ENCODE peak calls at places on chromosomes 11 and 22, in nine cellular contexts. A is IMR-90; Y is fibroblast of lung; X is brain microvascular endothelial cell; G is bronchial epithelial cell; O is right lobe of liver; J is colonic mucosa; M is A673; S is naive thymus-derived CD4-positive, alpha-beta T cell. N is an unnamed sample.

GRCh38 chr11:813440-814096 is 3.8 kb downstream of the RPLP2 start:
- DNase-seq in A (no peak), Y (no peak), X (no peak), G (no peak), O (no peak), J (no peak), M (no peak), S (no peak), N (no peak)

GRCh38 chr11:80524330-80524729 is 1083.5 kb upstream of the TENM4 start:
- DNase-seq in A (no peak), Y (no peak), X (no peak), G (no peak), O (no peak), J (no peak), M (no peak), S (no peak), N (no peak)

GRCh38 chr11:122248130-122248529 is 132.1 kb upstream of the BLID start:
- DNase-seq in A (no peak), Y (no peak), X (no peak), G (no peak), O (no peak), J (no peak), M (no peak), S (no peak), N (no peak)

GRCh38 chr11:65133724-65134123 is 595 bp downstream of the SYVN1 start:
- DNase-seq in A (no peak), Y (peak; percentile 39), X (no peak), G (no peak), O (peak; percentile 79), J (no peak), M (peak; percentile 26), S (no peak), N (peak; percentile 72)

GRCh38 chr11:75288846-75289760 is 48.5 kb downstream of the TPBGL start:
- DNase-seq in A (no peak), Y (peak; percentile 15), X (no peak), G (no peak), O (no peak), J (no peak), M (no peak), S (no peak), N (no peak)

GRCh38 chr22:35154937-35155387 is 89.0 kb downstream of the ISX start:
- DNase-seq in A (peak; percentile 35), Y (peak; percentile 48), X (peak; percentile 49), G (peak; percentile 39), O (peak; percentile 59), J (peak; percentile 67), M (peak; percentile 71), S (no peak), N (no peak)

GRCh38 chr11:29008481-29008880 is 900.3 kb downstream of the METTL15 start:
- DNase-seq in A (no peak), Y (no peak), X (no peak), G (no peak), O (no peak), J (no peak), M (no peak), S (no peak), N (no peak)

GRCh38 chr11:109059402-109059801 is 362.6 kb upstream of the C11orf87 start:
- DNase-seq in A (no peak), Y (no peak), X (no peak), G (no peak), O (no peak), J (no peak), M (no peak), S (no peak), N (no peak)

GRCh38 chr11:35852056-35852455 is 91.8 kb upstream of the LDLRAD3 start:
- DNase-seq in A (no peak), Y (peak; percentile 19), X (no peak), G (no peak), O (no peak), J (no peak), M (no peak), S (no peak), N (peak; percentile 51)

GRCh38 chr11:133386262-133386661 is 146.0 kb downstream of the OPCML start:
- DNase-seq in A (no peak), Y (no peak), X (no peak), G (no peak), O (no peak), J (no peak), M (no peak), S (no peak), N (no peak)

GRCh38 chr11:134537941-134538340 is 125.9 kb upstream of the B3GAT1 start:
- DNase-seq in A (no peak), Y (no peak), X (no peak), G (no peak), O (no peak), J (no peak), M (no peak), S (no peak), N (no peak)

GRCh38 chr11:33530824-33531223 is 169.8 kb downstream of the C11orf91 start:
- DNase-seq in A (peak; percentile 79), Y (peak; percentile 53), X (peak; percentile 47), G (no peak), O (no peak), J (no peak), M (no peak), S (no peak), N (no peak)

DNA sequence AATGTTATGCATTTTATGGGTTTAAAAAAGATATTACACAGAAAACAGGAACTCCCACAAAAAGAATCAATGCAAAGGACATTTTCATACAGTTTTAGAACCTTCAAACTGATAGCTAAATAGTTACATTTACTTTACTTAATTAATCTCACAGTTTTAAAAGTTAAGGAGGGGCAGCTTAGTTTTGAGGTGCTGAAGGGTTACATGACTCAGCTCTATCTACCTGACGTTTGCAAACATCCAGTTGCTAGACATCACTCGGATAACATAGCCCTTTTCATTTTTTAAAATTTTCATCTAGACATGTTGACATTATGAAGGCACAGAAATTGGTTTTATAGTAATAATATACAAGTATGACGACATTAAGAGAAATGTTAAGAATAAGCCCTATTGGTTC is 53.7 kb upstream of the HSD17B12 start:
- DNase-seq in A (no peak), Y (no peak), X (no peak), G (no peak), O (no peak), J (no peak), M (no peak), S (no peak), N (no peak)
- H3K27me3 ChIP-seq in A (peaks cover 3% of the 10 kb centered on the region), Y (peaks cover 4% of the 10 kb centered on the region), X (peaks cover 3% of the 10 kb centered on the region), G (no peaks in the 10 kb centered on the region), O (no peaks in the 10 kb centered on the region), J (no peaks in the 10 kb centered on the region), M (peaks cover 99% of the 10 kb centered on the region), S (no peaks in the 10 kb centered on the region), N (no peaks in the 10 kb centered on the region)

DNA sequence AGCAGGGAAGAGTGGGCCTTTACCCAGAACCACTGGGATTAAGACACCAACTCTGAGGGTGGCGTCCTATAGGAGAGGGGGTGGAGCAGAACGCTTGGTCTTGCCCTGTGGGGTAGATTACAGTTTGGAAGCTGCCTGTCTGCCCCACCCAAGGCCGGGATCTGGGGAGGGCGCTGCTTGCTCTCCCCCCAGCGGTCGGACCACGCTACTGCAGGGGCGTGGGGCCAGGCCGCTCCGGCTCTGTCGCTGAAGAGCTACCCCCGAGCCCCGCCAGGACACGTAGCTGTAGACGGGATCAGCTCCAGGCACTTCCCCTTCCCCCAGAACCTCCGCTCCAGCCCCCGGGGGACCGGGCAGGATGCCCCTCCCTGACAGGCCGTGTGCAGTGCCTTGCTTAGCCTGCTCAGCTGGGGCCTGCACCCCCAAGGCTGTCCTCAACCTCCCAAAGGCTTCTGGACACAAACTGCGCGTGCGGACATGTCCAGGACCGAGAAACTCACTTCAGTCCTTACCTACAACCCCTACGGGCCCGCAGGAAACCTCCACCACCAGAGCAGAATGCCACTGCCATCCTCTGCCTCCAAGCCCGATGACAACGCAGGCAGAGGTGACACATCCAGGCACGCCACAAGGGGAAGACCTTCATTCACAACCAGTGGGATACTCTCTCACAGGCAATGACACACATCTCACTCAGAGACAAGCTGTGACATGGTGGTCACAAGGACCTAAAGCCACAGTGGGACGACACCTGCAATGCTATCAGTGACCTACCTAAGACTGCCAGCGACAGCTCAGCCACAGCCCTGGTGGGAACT is 3.6 kb downstream of the AHNAK start:
- DNase-seq in A (peak; percentile 70), Y (peak; percentile 81), X (peak; percentile 55), G (peak; percentile 73), O (peak; percentile 79), J (peak; percentile 91), M (peak; percentile 89), S (peak; percentile 60), N (peak; percentile 94)
- H3K27me3 ChIP-seq in A (no peaks in the 10 kb centered on the region), Y (no peaks in the 10 kb centered on the region), X (no peaks in the 10 kb centered on the region), G (no peaks in the 10 kb centered on the region), O (no peaks in the 10 kb centered on the region), J (no peaks in the 10 kb centered on the region), M (no peaks in the 10 kb centered on the region), S (no peaks in the 10 kb centered on the region), N (no peaks in the 10 kb centered on the region)

DNA sequence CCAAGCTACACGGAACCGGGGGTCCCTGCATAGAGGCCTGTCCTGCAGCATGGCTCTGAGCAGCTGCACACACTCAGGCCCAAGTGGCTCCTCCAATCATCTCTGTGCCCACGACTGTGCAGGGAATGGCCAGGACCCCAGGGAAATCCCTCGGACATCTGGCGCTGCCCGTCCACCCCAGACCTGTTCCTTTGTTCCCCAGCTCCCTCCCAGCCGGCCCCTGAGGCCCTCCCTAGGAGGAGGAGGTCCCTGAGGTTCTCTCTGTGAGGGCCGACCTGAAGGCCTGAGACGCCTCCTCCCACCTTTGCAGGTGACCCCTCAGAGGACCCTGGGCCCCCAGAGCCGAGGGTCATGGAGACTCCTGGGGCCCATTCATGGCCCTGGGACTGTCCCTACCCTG is 1.1 kb downstream of the MLC1 start:
- DNase-seq in A (no peak), Y (no peak), X (no peak), G (no peak), O (no peak), J (no peak), M (no peak), S (no peak), N (no peak)
- H3K27me3 ChIP-seq in A (no peaks in the 10 kb centered on the region), Y (peaks cover 4% of the 10 kb centered on the region), X (peaks cover 4% of the 10 kb centered on the region), G (peaks cover 6% of the 10 kb centered on the region), O (no peaks in the 10 kb centered on the region), J (no peaks in the 10 kb centered on the region), M (no peaks in the 10 kb centered on the region), S (no peaks in the 10 kb centered on the region), N (no peaks in the 10 kb centered on the region)

GRCh38 chr11:11600288-11600687 is 21.5 kb downstream of the GALNT18 start:
- DNase-seq in A (no peak), Y (no peak), X (no peak), G (no peak), O (no peak), J (no peak), M (no peak), S (no peak), N (no peak)
- H3K27me3 ChIP-seq in A (no peaks in the 10 kb centered on the region), Y (no peaks in the 10 kb centered on the region), X (no peaks in the 10 kb centered on the region), G (no peaks in the 10 kb centered on the region), O (no peaks in the 10 kb centered on the region), J (no peaks in the 10 kb centered on the region), M (no peaks in the 10 kb centered on the region), S (no peaks in the 10 kb centered on the region), N (no peaks in the 10 kb centered on the region)

GRCh38 chr11:126588630-126589491 is 233.4 kb downstream of the ST3GAL4 start:
- DNase-seq in A (no peak), Y (no peak), X (no peak), G (no peak), O (no peak), J (no peak), M (no peak), S (no peak), N (no peak)
- H3K27me3 ChIP-seq in A (no peaks in the 10 kb centered on the region), Y (no peaks in the 10 kb centered on the region), X (no peaks in the 10 kb centered on the region), G (peaks cover 1% of the 10 kb centered on the region), O (no peaks in the 10 kb centered on the region), J (no peaks in the 10 kb centered on the region), M (no peaks in the 10 kb centered on the region), S (no peaks in the 10 kb centered on the region), N (no peaks in the 10 kb centered on the region)

DNA sequence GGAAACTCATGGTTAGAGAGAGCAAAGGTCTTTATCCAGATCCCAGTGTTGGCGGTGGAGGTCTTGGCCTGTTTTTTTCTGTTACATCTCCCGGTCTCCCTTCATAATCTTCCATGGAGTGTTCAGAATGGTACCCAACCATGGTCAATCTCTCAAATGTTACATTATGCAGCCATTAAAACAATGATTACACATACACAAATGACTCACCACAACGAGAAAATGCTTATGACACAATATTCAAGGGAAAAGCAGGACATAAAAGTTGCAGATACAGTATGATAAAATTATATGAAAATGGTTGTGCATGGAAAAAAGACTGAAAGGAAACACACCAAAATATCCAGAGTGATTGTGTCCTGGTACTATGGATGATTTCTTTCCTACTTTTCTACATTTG is 17.8 kb upstream of the CSNK1E start:
- DNase-seq in A (peak; percentile 49), Y (peak; percentile 46), X (no peak), G (peak; percentile 80), O (no peak), J (no peak), M (no peak), S (no peak), N (no peak)
- H3K27me3 ChIP-seq in A (no peaks in the 10 kb centered on the region), Y (no peaks in the 10 kb centered on the region), X (no peaks in the 10 kb centered on the region), G (no peaks in the 10 kb centered on the region), O (no peaks in the 10 kb centered on the region), J (no peaks in the 10 kb centered on the region), M (no peaks in the 10 kb centered on the region), S (peaks cover 5% of the 10 kb centered on the region), N (no peaks in the 10 kb centered on the region)